ENCODE peak calls at places on chromosome 4, in nine cellular contexts. One of them, this sample, is unnamed.

GRCh38 chr4:1246111-1246881 is 2.6 kb downstream of the CTBP1 start:
- DNase-seq in mammary epithelial cell: peak; percentile 8
- DNase-seq in stimulated activated CD4-positive, alpha-beta T cell treated with anti-CD3 and anti-CD28 coated beads, Interleukin-2, amount 100 ng/mL, for 24 hours: no peak
- DNase-seq in EH: no peak
- DNase-seq in EL: no peak
- DNase-seq in stimulated activated CD8-positive, alpha-beta memory T cell treated with anti-CD3 and anti-CD28 coated beads, Interleukin-15, amount 100 ng/mL, for 1 hour: no peak
- DNase-seq in lower lobe of right lung: peak; percentile 76
- DNase-seq in C1 segment of cervical spinal cord: no peak
- DNase-seq in anterior cingulate cortex: no peak
- DNase-seq in this sample: peak; percentile 39

GRCh38 chr4:11446156-11446811 is 17.6 kb upstream of the HS3ST1 start:
- DNase-seq in mammary epithelial cell: peak; percentile 26
- DNase-seq in stimulated activated CD4-positive, alpha-beta T cell treated with anti-CD3 and anti-CD28 coated beads, Interleukin-2, amount 100 ng/mL, for 24 hours: no peak
- DNase-seq in EH: no peak
- DNase-seq in EL: no peak
- DNase-seq in stimulated activated CD8-positive, alpha-beta memory T cell treated with anti-CD3 and anti-CD28 coated beads, Interleukin-15, amount 100 ng/mL, for 1 hour: no peak
- DNase-seq in lower lobe of right lung: no peak
- DNase-seq in C1 segment of cervical spinal cord: no peak
- DNase-seq in anterior cingulate cortex: no peak
- DNase-seq in this sample: no peak

GRCh38 chr4:99885063-99885664 is 9.1 kb downstream of the LAMTOR3 start:
- DNase-seq in mammary epithelial cell: peak; percentile 34
- DNase-seq in stimulated activated CD4-positive, alpha-beta T cell treated with anti-CD3 and anti-CD28 coated beads, Interleukin-2, amount 100 ng/mL, for 24 hours: no peak
- DNase-seq in EH: peak; percentile 53
- DNase-seq in EL: peak; percentile 41
- DNase-seq in stimulated activated CD8-positive, alpha-beta memory T cell treated with anti-CD3 and anti-CD28 coated beads, Interleukin-15, amount 100 ng/mL, for 1 hour: no peak
- DNase-seq in lower lobe of right lung: no peak
- DNase-seq in C1 segment of cervical spinal cord: no peak
- DNase-seq in anterior cingulate cortex: no peak
- DNase-seq in this sample: no peak

GRCh38 chr4:135434936-135435335 is 1233.3 kb upstream of the PABPC4L start:
- DNase-seq in mammary epithelial cell: peak; percentile 12
- DNase-seq in stimulated activated CD4-positive, alpha-beta T cell treated with anti-CD3 and anti-CD28 coated beads, Interleukin-2, amount 100 ng/mL, for 24 hours: no peak
- DNase-seq in EH: peak; percentile 65
- DNase-seq in EL: peak; percentile 65
- DNase-seq in stimulated activated CD8-positive, alpha-beta memory T cell treated with anti-CD3 and anti-CD28 coated beads, Interleukin-15, amount 100 ng/mL, for 1 hour: no peak
- DNase-seq in lower lobe of right lung: no peak
- DNase-seq in C1 segment of cervical spinal cord: no peak
- DNase-seq in anterior cingulate cortex: no peak
- DNase-seq in this sample: no peak

GRCh38 chr4:89727236-89727635 is 109.7 kb downstream of the SNCA start:
- DNase-seq in mammary epithelial cell: peak; percentile 9
- DNase-seq in stimulated activated CD4-positive, alpha-beta T cell treated with anti-CD3 and anti-CD28 coated beads, Interleukin-2, amount 100 ng/mL, for 24 hours: no peak
- DNase-seq in EH: no peak
- DNase-seq in EL: no peak
- DNase-seq in stimulated activated CD8-positive, alpha-beta memory T cell treated with anti-CD3 and anti-CD28 coated beads, Interleukin-15, amount 100 ng/mL, for 1 hour: no peak
- DNase-seq in lower lobe of right lung: no peak
- DNase-seq in C1 segment of cervical spinal cord: no peak
- DNase-seq in anterior cingulate cortex: no peak
- DNase-seq in this sample: no peak

GRCh38 chr4:54096563-54096962 is 3.4 kb upstream of the GSX2 start:
- DNase-seq in mammary epithelial cell: no peak
- DNase-seq in stimulated activated CD4-positive, alpha-beta T cell treated with anti-CD3 and anti-CD28 coated beads, Interleukin-2, amount 100 ng/mL, for 24 hours: no peak
- DNase-seq in EH: no peak
- DNase-seq in EL: no peak
- DNase-seq in stimulated activated CD8-positive, alpha-beta memory T cell treated with anti-CD3 and anti-CD28 coated beads, Interleukin-15, amount 100 ng/mL, for 1 hour: no peak
- DNase-seq in lower lobe of right lung: no peak
- DNase-seq in C1 segment of cervical spinal cord: no peak
- DNase-seq in anterior cingulate cortex: no peak
- DNase-seq in this sample: no peak

GRCh38 chr4:141763373-141763772 is 127.0 kb downstream of the IL15 start:
- DNase-seq in mammary epithelial cell: no peak
- DNase-seq in stimulated activated CD4-positive, alpha-beta T cell treated with anti-CD3 and anti-CD28 coated beads, Interleukin-2, amount 100 ng/mL, for 24 hours: no peak
- DNase-seq in EH: no peak
- DNase-seq in EL: no peak
- DNase-seq in stimulated activated CD8-positive, alpha-beta memory T cell treated with anti-CD3 and anti-CD28 coated beads, Interleukin-15, amount 100 ng/mL, for 1 hour: no peak
- DNase-seq in lower lobe of right lung: no peak
- DNase-seq in C1 segment of cervical spinal cord: no peak
- DNase-seq in anterior cingulate cortex: no peak
- DNase-seq in this sample: no peak

GRCh38 chr4:98929341-98930267 is 671 bp upstream of the EIF4E start:
- DNase-seq in mammary epithelial cell: peak; percentile 99
- DNase-seq in stimulated activated CD4-positive, alpha-beta T cell treated with anti-CD3 and anti-CD28 coated beads, Interleukin-2, amount 100 ng/mL, for 24 hours: peak; percentile 62
- DNase-seq in EH: peak; percentile 96
- DNase-seq in EL: peak; percentile 97
- DNase-seq in stimulated activated CD8-positive, alpha-beta memory T cell treated with anti-CD3 and anti-CD28 coated beads, Interleukin-15, amount 100 ng/mL, for 1 hour: peak; percentile 3
- DNase-seq in lower lobe of right lung: peak; percentile 76
- DNase-seq in C1 segment of cervical spinal cord: peak; percentile 79
- DNase-seq in anterior cingulate cortex: no peak
- DNase-seq in this sample: peak; percentile 30

GRCh38 chr4:98452091-98452490 is 190.9 kb downstream of the RAP1GDS1 start:
- DNase-seq in mammary epithelial cell: no peak
- DNase-seq in stimulated activated CD4-positive, alpha-beta T cell treated with anti-CD3 and anti-CD28 coated beads, Interleukin-2, amount 100 ng/mL, for 24 hours: no peak
- DNase-seq in EH: no peak
- DNase-seq in EL: no peak
- DNase-seq in stimulated activated CD8-positive, alpha-beta memory T cell treated with anti-CD3 and anti-CD28 coated beads, Interleukin-15, amount 100 ng/mL, for 1 hour: no peak
- DNase-seq in lower lobe of right lung: no peak
- DNase-seq in C1 segment of cervical spinal cord: no peak
- DNase-seq in anterior cingulate cortex: no peak
- DNase-seq in this sample: no peak

GRCh38 chr4:184268574-184269160 is 51.0 kb upstream of the ENPP6 start:
- DNase-seq in mammary epithelial cell: no peak
- DNase-seq in stimulated activated CD4-positive, alpha-beta T cell treated with anti-CD3 and anti-CD28 coated beads, Interleukin-2, amount 100 ng/mL, for 24 hours: no peak
- DNase-seq in EH: no peak
- DNase-seq in EL: no peak
- DNase-seq in stimulated activated CD8-positive, alpha-beta memory T cell treated with anti-CD3 and anti-CD28 coated beads, Interleukin-15, amount 100 ng/mL, for 1 hour: no peak
- DNase-seq in lower lobe of right lung: no peak
- DNase-seq in C1 segment of cervical spinal cord: no peak
- DNase-seq in anterior cingulate cortex: no peak
- DNase-seq in this sample: no peak